ENCODE peak calls at places on chromosomes 16 and 17, in five cellular contexts. S is fibroblast of the aortic adventitia, W is adrenal gland, V is IMR-90, T is neural crest cell. M is an unnamed sample.

GRCh38 chr17:73776978-73777567 is 132.8 kb upstream of the SDK2 start:
- DNase-seq in T (no peak), V (no peak), S (no peak), W (no peak), M (no peak)

GRCh38 chr17:57517216-57517518 is 227.9 kb downstream of the CCDC182 start:
- DNase-seq in T (no peak), V (no peak), S (no peak), W (no peak), M (no peak)

GRCh38 chr16:4801051-4801961 is 1.1 kb downstream of the ROGDI start:
- DNase-seq in V (no peak), W (no peak), T (peak), S (no peak), M (no peak)

GRCh38 chr17:17516941-17517720 is 20.9 kb upstream of the RASD1 start:
- DNase-seq in S (no peak), W (no peak), T (no peak), V (no peak), M (no peak)

GRCh38 chr17:66451188-66452149 is 149.1 kb downstream of the PRKCA start:
- DNase-seq in S (no peak), V (no peak), W (no peak), T (peak), M (no peak)

GRCh38 chr17:52546493-52546892 is 388.0 kb upstream of the CA10 start:
- DNase-seq in W (no peak), S (no peak), V (no peak), T (no peak), M (no peak)

GRCh38 chr17:30158896-30159625 is 42.4 kb downstream of the NSRP1 start:
- DNase-seq in W (no peak), S (no peak), V (no peak), T (no peak), M (no peak)

GRCh38 chr17:19733953-19734526 is 14.1 kb downstream of the ALDH3A1 start:
- DNase-seq in S (no peak), T (no peak), W (no peak), V (no peak), M (no peak)

GRCh38 chr17:4499431-4500187 is 928 bp downstream of the SPNS2 start:
- DNase-seq in V (no peak), T (peak), W (peak), S (no peak), M (peak)

GRCh38 chr17:67865438-67865837 is 40.1 kb downstream of the BPTF start:
- DNase-seq in T (no peak), S (no peak), V (peak), W (no peak), M (no peak)

GRCh38 chr16:70577256-70577698 is 53.7 kb downstream of the SF3B3 start:
- DNase-seq in V (peak), S (peak), T (no peak), W (peak), M (no peak)

GRCh38 chr16:27364493-27365141 is 37.4 kb upstream of the IL21R start:
- DNase-seq in V (no peak), T (no peak), W (no peak), S (no peak), M (no peak)

GRCh38 chr17:69417545-69418483 is 3.3 kb downstream of the MAP2K6 start:
- DNase-seq in T (no peak), W (no peak), S (no peak), V (no peak), M (no peak)

GRCh38 chr17:9987779-9988585 is 82.9 kb upstream of the RCVRN start:
- DNase-seq in V (peak), W (peak), T (peak), S (peak), M (peak)

GRCh38 chr16:16073884-16074781 is 124.7 kb downstream of the ABCC1 start:
- DNase-seq in T (no peak), S (peak), W (peak), V (peak), M (no peak)

GRCh38 chr17:39863918-39864746 is at the start of gene IKZF3:
- DNase-seq in V (peak), W (no peak), S (no peak), T (peak), M (peak)
- TF ChIP-seq CTCF in V (no peak), W (no peak), S (no peak), T (peak), M (peak)

GRCh38 chr17:1899403-1900000 is 69.7 kb downstream of the RPA1 start:
- DNase-seq in W (no peak), T (no peak), V (no peak), S (no peak), M (no peak)
- TF ChIP-seq CTCF in W (no peak), T (peak), V (no peak), S (peak), M (no peak)

DNA sequence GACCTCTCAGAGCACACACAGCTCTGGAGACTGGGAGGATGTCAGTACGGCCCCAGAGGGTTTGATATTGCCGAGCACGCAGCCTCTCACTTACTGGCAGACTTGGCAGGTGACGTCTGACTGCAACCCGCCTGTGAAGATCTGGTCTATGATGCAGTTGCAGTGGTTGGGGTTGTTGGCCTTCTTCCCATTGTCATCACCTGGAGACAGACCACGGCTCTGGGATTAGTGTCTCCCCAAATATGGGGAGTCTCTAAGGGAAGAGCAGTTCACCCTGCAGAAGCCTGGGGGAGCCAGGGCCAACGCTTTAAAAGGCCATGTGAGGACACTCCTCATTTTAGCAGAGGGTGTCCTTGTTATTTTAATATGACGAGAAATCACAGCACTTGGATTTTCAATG is 30.1 kb downstream of the USP22 start:
- DNase-seq in V (no peak), W (no peak), S (no peak), T (no peak), M (no peak)
- TF ChIP-seq CTCF in V (no peak), W (no peak), S (no peak), T (no peak), M (no peak)

DNA sequence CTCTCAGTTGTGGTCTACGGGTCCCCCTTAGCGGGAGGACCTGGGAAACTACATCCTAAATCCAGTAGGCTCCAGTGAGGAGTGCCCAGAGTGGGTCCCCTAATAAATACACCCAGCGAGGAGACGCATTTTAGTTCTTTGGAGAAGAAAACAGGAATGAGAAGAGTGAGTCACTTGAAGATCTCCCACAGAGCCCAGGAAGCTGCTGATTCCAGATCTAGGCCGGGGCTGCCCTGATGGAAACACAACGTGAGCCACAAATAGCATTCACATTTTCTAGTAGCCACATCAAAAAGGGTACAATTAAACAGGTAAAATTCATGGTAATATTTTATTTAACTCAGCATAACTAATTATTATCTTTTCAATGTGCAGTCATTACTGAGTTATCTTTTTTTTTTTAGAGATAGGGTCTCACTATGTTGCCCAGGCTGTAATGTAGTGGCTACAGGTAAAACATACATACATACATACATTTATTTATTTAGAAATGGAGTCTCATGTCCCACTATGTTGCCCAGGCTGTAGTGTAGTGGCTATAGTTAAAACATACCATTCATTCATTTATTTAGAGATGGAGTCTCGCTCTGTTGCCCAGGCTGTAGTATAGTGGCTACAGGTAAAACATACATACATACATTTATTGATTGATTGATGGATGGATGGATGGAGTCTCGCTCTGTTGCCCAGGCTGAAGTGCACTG is 21.5 kb downstream of the FBXO31 start:
- DNase-seq in W (no peak), V (no peak), T (no peak), S (no peak), M (no peak)
- TF ChIP-seq CTCF in W (no peak), V (no peak), T (no peak), S (no peak), M (no peak)

M was measured in GM13977.